ENCODE peak calls at places on chromosomes 5 and 9, in eight cellular contexts. Q is lower lobe of right lung, P is lower leg skin, F is cardiac muscle cell, U is Panc1, D is upper lobe of left lung, G is ovary, M is brain microvascular endothelial cell. N is an unnamed sample.

GRCh38 chr9:94630281-94630680 is 9.0 kb downstream of the FBP1 start:
- DNase-seq in Q (no peak), G (no peak), P (no peak), F (no peak), U (no peak), D (no peak), M (no peak), N (no peak)

GRCh38 chr5:123452401-123452800 is 29.2 kb upstream of the CEP120 start:
- DNase-seq in U (no peak), Q (no peak), F (no peak), P (no peak), D (no peak), M (no peak), G (no peak), N (no peak)

GRCh38 chr5:16674750-16675149 is 58.0 kb upstream of the RETREG1 start:
- DNase-seq in U (no peak), D (no peak), P (peak; percentile 34), Q (no peak), M (no peak), F (no peak), G (no peak), N (no peak)

GRCh38 chr5:50593681-50594080 is 72.8 kb upstream of the PARP8 start:
- DNase-seq in G (no peak), P (no peak), F (no peak), D (no peak), U (no peak), M (no peak), Q (no peak), N (no peak)

GRCh38 chr9:130112244-130113151 is 58.8 kb downstream of the GPR107 start:
- DNase-seq in M (peak; percentile 33), G (no peak), F (no peak), U (no peak), Q (peak; percentile 17), D (no peak), P (no peak), N (no peak)

GRCh38 chr9:127712371-127712770 is 3.1 kb downstream of the PTRH1 start:
- DNase-seq in U (no peak), P (no peak), F (no peak), Q (no peak), M (no peak), G (no peak), D (no peak), N (no peak)

GRCh38 chr5:145585-146323 is 45.5 kb upstream of the LRRC14B start:
- DNase-seq in M (no peak), Q (no peak), D (no peak), F (no peak), G (no peak), P (no peak), U (no peak), N (no peak)

GRCh38 chr5:389197-389821 is 53.7 kb upstream of the EXOC3 start:
- DNase-seq in G (no peak), D (peak; percentile 59), Q (no peak), P (no peak), M (no peak), F (no peak), U (no peak), N (no peak)

GRCh38 chr9:128619779-128620178 is 36.9 kb downstream of the DYNC2I2 start:
- DNase-seq in Q (no peak), D (no peak), M (no peak), G (no peak), U (no peak), P (no peak), F (no peak), N (no peak)

GRCh38 chr9:33329117-33329563 is 38.8 kb downstream of the NFX1 start:
- DNase-seq in F (peak; percentile 88), P (peak; percentile 57), Q (no peak), G (no peak), U (peak; percentile 98), M (peak; percentile 85), D (no peak), N (peak; percentile 59)

GRCh38 chr9:2722715-2723114 is 5.4 kb downstream of the KCNV2 start:
- DNase-seq in G (no peak), U (no peak), Q (no peak), M (no peak), D (no peak), F (peak; percentile 21), P (no peak), N (peak; percentile 29)

GRCh38 chr9:127424669-127424986 is 446 bp downstream of the ZNF79 start:
- DNase-seq in M (no peak), Q (no peak), D (no peak), U (no peak), G (no peak), F (no peak), P (no peak), N (no peak)

GRCh38 chr5:157730900-157731271 is 334 bp upstream of the THG1L start:
- DNase-seq in M (no peak), G (no peak), U (no peak), F (no peak), D (no peak), P (no peak), Q (no peak), N (no peak)

GRCh38 chr5:59125961-59126360 is 543.1 kb downstream of the RAB3C start:
- DNase-seq in D (no peak), F (peak; percentile 17), Q (no peak), M (no peak), U (no peak), P (no peak), G (no peak), N (no peak)

GRCh38 chr9:82367929-82368328 is 379.4 kb downstream of the SPATA31D1 start:
- DNase-seq in M (no peak), D (no peak), Q (no peak), P (no peak), F (no peak), G (no peak), U (no peak), N (no peak)

GRCh38 chr9:33742519-33742918 is 52.8 kb upstream of the PRSS3 start:
- DNase-seq in U (no peak), G (no peak), F (no peak), Q (no peak), D (no peak), P (no peak), M (no peak), N (no peak)

GRCh38 chr9:95477441-95477840 is 39.3 kb downstream of the PTCH1 start:
- DNase-seq in P (no peak), F (no peak), U (no peak), Q (no peak), D (peak; percentile 47), M (no peak), G (no peak), N (no peak)

GRCh38 chr5:154465169-154465568 is 12.9 kb downstream of the HAND1 start:
- DNase-seq in P (no peak), F (peak; percentile 79), U (peak; percentile 59), M (peak; percentile 41), Q (no peak), D (no peak), G (no peak), N (no peak)

GRCh38 chr5:154460172-154460571 is 14.4 kb downstream of the SAP30L start:
- DNase-seq in Q (no peak), F (no peak), U (no peak), G (no peak), P (no peak), M (no peak), D (no peak), N (no peak)

GRCh38 chr5:154459015-154459414 is 13.2 kb downstream of the SAP30L start:
- DNase-seq in U (no peak), D (no peak), F (no peak), P (no peak), G (no peak), Q (no peak), M (no peak), N (no peak)

GRCh38 chr5:154464435-154464834 is 13.6 kb downstream of the HAND1 start:
- DNase-seq in F (no peak), D (no peak), U (no peak), G (no peak), Q (no peak), M (no peak), P (no peak), N (no peak)

DNA sequence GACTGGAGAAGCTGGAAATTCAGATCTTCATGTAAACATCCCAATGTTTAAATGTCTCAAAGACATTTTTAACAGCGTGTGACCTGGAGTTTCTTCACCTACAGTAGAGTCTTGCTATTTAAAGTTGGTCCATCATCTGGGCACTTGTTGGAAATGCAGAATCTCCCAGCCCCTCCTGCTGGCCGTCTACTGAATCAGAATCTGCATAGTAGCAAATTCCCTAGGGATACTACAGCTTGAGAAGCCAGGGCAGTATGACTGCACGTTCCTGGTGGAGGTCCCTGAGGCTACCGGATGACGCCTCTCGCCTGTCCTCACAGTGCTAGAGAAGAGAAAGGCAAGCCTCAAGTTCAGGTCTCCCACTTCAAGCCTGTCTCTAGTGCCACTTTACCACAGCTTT is 15.7 kb downstream of the SAP30L start:
- DNase-seq in G (no peak), Q (no peak), F (peak; percentile 60), M (peak; percentile 72), U (no peak), D (no peak), P (no peak), N (no peak)
- TF ChIP-seq CTCF in G (no peak), Q (no peak), F (peak; percentile 30), M (peak; percentile 69), U (peak; percentile 43), D (no peak), P (no peak), N (peak; percentile 37)

GRCh38 chr5:171868236-171868635 is 82.6 kb downstream of the SMIM23 start:
- DNase-seq in Q (no peak), M (peak; percentile 13), F (peak; percentile 31), U (no peak), D (no peak), P (no peak), G (no peak), N (no peak)
- H3K4me3 ChIP-seq in Q (no peak overlapping the region), M (no peak overlapping the region), F (no peak overlapping the region), U (no peak overlapping the region), D (no peak overlapping the region), P (no peak overlapping the region), G (no peak overlapping the region), N (no peak overlapping the region)

GRCh38 chr5:128965011-128965637 is at the start of gene SLC27A6:
- DNase-seq in D (peak; percentile 79), G (peak; percentile 42), F (peak; percentile 10), P (no peak), Q (no peak), M (no peak), U (no peak), N (no peak)
- TF ChIP-seq CTCF in D (no peak), G (no peak), F (no peak), P (no peak), Q (no peak), M (no peak), U (no peak), N (no peak)

DNA sequence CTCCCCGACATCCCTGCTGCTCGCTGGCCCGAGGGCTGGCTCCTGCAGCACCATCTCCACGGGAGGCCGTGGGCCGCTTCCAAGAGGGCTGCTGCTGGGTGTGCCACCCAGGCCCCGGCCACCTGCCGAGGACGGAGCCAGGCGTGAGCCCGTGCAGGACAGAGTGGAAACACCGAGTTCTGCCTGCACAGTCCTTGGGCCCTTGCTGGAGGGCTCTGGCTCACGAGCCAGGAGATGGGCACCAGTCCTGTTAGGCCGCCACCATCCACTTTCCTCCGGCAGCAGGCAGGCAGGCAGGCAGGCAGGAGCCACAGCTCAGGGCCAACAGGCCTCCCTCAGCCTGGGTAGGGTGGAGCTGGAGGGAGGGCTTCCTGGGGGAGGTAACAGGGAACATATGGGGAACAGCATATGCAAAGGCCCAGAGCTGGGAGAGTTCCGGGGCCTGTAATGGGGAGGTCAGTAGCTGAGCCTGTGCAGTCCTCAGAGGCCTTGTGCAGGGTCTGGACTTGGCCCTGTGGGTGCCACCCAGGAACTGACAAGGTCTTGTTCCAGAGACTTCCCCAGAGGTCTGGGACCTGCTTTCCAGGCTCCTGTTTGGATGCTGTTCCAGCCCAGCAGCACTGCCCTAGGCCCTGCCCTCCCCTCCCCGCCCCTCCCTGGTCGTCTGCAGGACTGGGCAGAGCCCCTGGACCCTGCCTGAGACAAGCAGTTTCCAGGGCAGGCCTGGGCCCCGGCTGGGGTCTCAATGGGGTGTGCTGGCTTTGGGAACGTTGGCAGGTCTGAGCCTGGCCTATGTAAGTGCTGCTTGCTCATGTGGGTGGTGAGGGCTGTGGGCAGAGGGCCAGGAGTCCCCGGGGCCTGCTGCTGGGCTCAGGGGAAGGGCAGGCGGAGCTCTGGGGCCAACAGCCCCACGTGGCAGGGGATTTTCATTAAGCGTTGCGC is 32.0 kb downstream of the RXRA start:
- DNase-seq in P (no peak), Q (peak; percentile 74), D (peak; percentile 78), F (peak; percentile 46), G (peak; percentile 70), U (no peak), M (no peak), N (no peak)
- H3K4me3 ChIP-seq in P (no peak overlapping the region), Q (no peak overlapping the region), D (no peak overlapping the region), F (no peak overlapping the region), G (no peak overlapping the region), U (no peak overlapping the region), M (no peak overlapping the region), N (no peak overlapping the region)

N was measured in HFF-Myc.